ENCODE peak calls at places on chromosome 11, in seven cellular contexts. K, B, M, Y, I, N and J are unnamed samples.
A peak's percentile ranks its signal among the peaks of the same experiment; 100 is the strongest.

GRCh38 chr11:128891912-128892398 is 799 bp downstream of the KCNJ5 start:
- DNase-seq in Y (no peak), I (no peak), B (no peak), N (peak; percentile 52), K (no peak), M (no peak), J (peak; percentile 58)

GRCh38 chr11:122741613-122742012 is 86.1 kb downstream of the UBASH3B start:
- DNase-seq in K (no peak), N (no peak), Y (no peak), B (no peak), M (no peak), I (peak; percentile 31), J (no peak)

GRCh38 chr11:44313701-44314489 is 4.0 kb upstream of the ALX4 start:
- DNase-seq in M (no peak), B (no peak), Y (no peak), K (no peak), N (no peak), I (peak; percentile 48), J (no peak)

GRCh38 chr11:289706-290620 is 1.0 kb downstream of the PGGHG start:
- DNase-seq in B (no peak), N (no peak), I (no peak), K (no peak), M (peak; percentile 16), Y (no peak), J (peak; percentile 55)

GRCh38 chr11:31968774-31969433 is 122.0 kb upstream of the RCN1 start:
- DNase-seq in I (peak; percentile 74), K (no peak), Y (peak; percentile 78), M (no peak), N (no peak), B (peak; percentile 64), J (no peak)

GRCh38 chr11:13717331-13717730 is 48.9 kb downstream of the FAR1 start:
- DNase-seq in M (no peak), Y (peak; percentile 48), N (no peak), K (no peak), B (no peak), I (peak; percentile 56), J (no peak)

GRCh38 chr11:92482502-92482901 is 257.9 kb downstream of the FAT3 start:
- DNase-seq in N (no peak), B (no peak), Y (no peak), K (no peak), I (no peak), M (no peak), J (peak; percentile 50)

GRCh38 chr11:78717031-78717430 is 142.4 kb upstream of the NARS2 start:
- DNase-seq in B (no peak), K (no peak), M (no peak), Y (no peak), I (no peak), N (no peak), J (no peak)

GRCh38 chr11:60924110-60924905 is at the start of gene TMEM132A:
- DNase-seq in N (peak; percentile 68), M (peak; percentile 85), Y (peak; percentile 82), B (peak; percentile 81), K (peak; percentile 79), I (peak; percentile 60), J (peak; percentile 94)

GRCh38 chr11:1896468-1896867 is 4.8 kb upstream of the PRR33 start:
- DNase-seq in M (no peak), B (no peak), N (no peak), Y (no peak), I (no peak), K (no peak), J (no peak)

GRCh38 chr11:88208742-88209141 is 33.5 kb upstream of the RAB38 start:
- DNase-seq in M (no peak), B (no peak), I (no peak), Y (no peak), K (no peak), N (no peak), J (no peak)

GRCh38 chr11:118715837-118716260 is 36.4 kb upstream of the TREH start:
- DNase-seq in B (no peak), K (no peak), M (peak; percentile 59), Y (no peak), I (no peak), N (peak; percentile 42), J (peak; percentile 94)

GRCh38 chr11:65562788-65563187 is 4.6 kb upstream of the LTBP3 start:
- DNase-seq in M (no peak), I (no peak), B (no peak), N (no peak), K (no peak), Y (no peak), J (no peak)

GRCh38 chr11:64173616-64174355 is 7.9 kb upstream of the MACROD1 start:
- DNase-seq in I (no peak), N (no peak), B (peak; percentile 45), Y (peak; percentile 14), M (no peak), K (no peak), J (no peak)

GRCh38 chr11:72631806-72632731 is 42.2 kb downstream of the PDE2A start:
- DNase-seq in Y (peak; percentile 22), I (no peak), N (no peak), M (no peak), B (peak; percentile 67), K (no peak), J (no peak)

GRCh38 chr11:406796-407650 is 7.8 kb downstream of the SIGIRR start:
- DNase-seq in Y (peak; percentile 68), B (peak; percentile 93), M (peak; percentile 81), I (peak; percentile 75), K (peak; percentile 53), N (peak; percentile 73), J (peak; percentile 96)

GRCh38 chr11:73072935-73073481 is 69.1 kb downstream of the FCHSD2 start:
- DNase-seq in Y (peak; percentile 81), K (no peak), M (no peak), I (peak; percentile 34), B (no peak), N (no peak), J (no peak)

GRCh38 chr11:107859459-107860239 is 1.1 kb upstream of the SLC35F2 start:
- DNase-seq in K (peak; percentile 12), M (peak; percentile 51), I (peak; percentile 38), B (peak; percentile 49), N (peak; percentile 15), Y (peak; percentile 84), J (peak; percentile 75)

GRCh38 chr11:7495997-7496545 is 10.8 kb downstream of the OLFML1 start:
- DNase-seq in B (no peak), M (no peak), Y (no peak), K (no peak), I (no peak), N (no peak), J (no peak)

GRCh38 chr11:112513936-112514716 is 253.5 kb upstream of the PLET1 start:
- DNase-seq in Y (no peak), B (no peak), M (no peak), K (no peak), N (no peak), I (no peak), J (no peak)

GRCh38 chr11:119155733-119156492 is 7.1 kb downstream of the ABCG4 start:
- DNase-seq in K (peak; percentile 26), B (peak; percentile 34), I (no peak), M (peak; percentile 52), Y (peak; percentile 36), N (no peak), J (peak; percentile 75)